ENCODE peak calls at places on chromosomes 5 and 9, in eight cellular contexts. X is activated CD8-positive, alpha-beta memory T cell treated with anti-CD3 and anti-CD28 coated beads, Interleukin-2, amount 50 U/mL, for 48 hours; K is neural crest cell; A is occipital lobe; Z is left lung; F is ecto neural progenitor cell; S is HuH-7.5; G is HEK293T. J is an unnamed sample.

GRCh38 chr9:113484258-113484730 is 20.8 kb downstream of the RGS3 start:
- DNase-seq in X (peak), K (no peak), A (no peak), Z (no peak), F (no peak), S (no peak), G (no peak), J (no peak)

GRCh38 chr9:136700309-136700708 is 12.1 kb upstream of the DIPK1B start:
- DNase-seq in X (no peak), K (no peak), A (no peak), Z (no peak), F (no peak), S (no peak), G (no peak), J (no peak)

GRCh38 chr5:37576496-37576895 is 197.4 kb downstream of the WDR70 start:
- DNase-seq in X (no peak), K (no peak), A (no peak), Z (no peak), F (no peak), S (no peak), G (no peak), J (no peak)

GRCh38 chr9:4106744-4107143 is 193.1 kb downstream of the GLIS3 start:
- DNase-seq in X (no peak), K (no peak), A (no peak), Z (no peak), F (no peak), S (no peak), G (no peak), J (peak)

GRCh38 chr5:111735829-111736228 is 21.2 kb downstream of the NREP start:
- DNase-seq in X (no peak), K (no peak), A (no peak), Z (peak), F (no peak), S (no peak), G (no peak), J (peak)

GRCh38 chr5:138663009-138663408 is 87.8 kb upstream of the HSPA9 start:
- DNase-seq in X (peak), K (no peak), A (no peak), Z (no peak), F (no peak), S (no peak), G (no peak), J (peak)

GRCh38 chr5:140073296-140073695 is 30.2 kb upstream of the NRG2 start:
- DNase-seq in X (no peak), K (no peak), A (no peak), Z (no peak), F (no peak), S (no peak), G (no peak), J (no peak)

GRCh38 chr9:120715331-120715924 is 1.2 kb upstream of the MEGF9 start:
- DNase-seq in X (no peak), K (peak), A (no peak), Z (peak), F (peak), S (no peak), G (no peak), J (no peak)

GRCh38 chr9:114830546-114830945 is 24.7 kb upstream of the TNFSF15 start:
- DNase-seq in X (no peak), K (no peak), A (no peak), Z (no peak), F (no peak), S (no peak), G (no peak), J (peak)

GRCh38 chr9:134475051-134475790 is 149.0 kb downstream of the RXRA start:
- DNase-seq in X (peak), K (no peak), A (no peak), Z (peak), F (peak), S (no peak), G (no peak), J (no peak)

GRCh38 chr9:35681341-35682002 is 7.7 kb downstream of the CA9 start:
- DNase-seq in X (no peak), K (no peak), A (no peak), Z (no peak), F (no peak), S (no peak), G (no peak), J (no peak)

GRCh38 chr5:89981006-89981405 is 428.6 kb downstream of the CETN3 start:
- DNase-seq in X (no peak), K (no peak), A (no peak), Z (no peak), F (no peak), S (no peak), G (no peak), J (no peak)

GRCh38 chr9:33517373-33517772 is 6.7 kb upstream of the ANKRD18B start:
- DNase-seq in X (no peak), K (no peak), A (no peak), Z (no peak), F (no peak), S (no peak), G (peak), J (peak)

GRCh38 chr5:134141346-134142050 is 27.0 kb downstream of the TCF7 start:
- DNase-seq in X (no peak), K (no peak), A (no peak), Z (peak), F (peak), S (no peak), G (no peak), J (peak)

GRCh38 chr9:35726876-35727438 is 5.0 kb downstream of the TLN1 start:
- DNase-seq in X (no peak), K (no peak), A (peak), Z (no peak), F (no peak), S (no peak), G (no peak), J (peak)

GRCh38 chr9:127308559-127309429 is 44.2 kb downstream of the GARNL3 start:
- DNase-seq in X (no peak), K (no peak), A (no peak), Z (no peak), F (no peak), S (no peak), G (no peak), J (no peak)

GRCh38 chr5:14967166-14967565 is 95.6 kb upstream of the ANKH start:
- DNase-seq in X (no peak), K (no peak), A (no peak), Z (no peak), F (no peak), S (no peak), G (no peak), J (no peak)

GRCh38 chr9:82810902-82811301 is 252.0 kb downstream of the RASEF start:
- DNase-seq in X (no peak), K (no peak), A (no peak), Z (no peak), F (no peak), S (no peak), G (no peak), J (peak)

GRCh38 chr9:21528123-21528808 is 46.2 kb upstream of the IFNE start:
- DNase-seq in X (no peak), K (no peak), A (no peak), Z (no peak), F (no peak), S (no peak), G (no peak), J (no peak)

GRCh38 chr5:116209166-116209565 is 124.3 kb downstream of the COMMD10 start:
- DNase-seq in X (no peak), K (no peak), A (no peak), Z (no peak), F (no peak), S (no peak), G (no peak), J (no peak)

GRCh38 chr9:121498150-121498486 is 1.5 kb downstream of the GGTA1 start:
- DNase-seq in X (peak), K (peak), A (no peak), Z (peak), F (peak), S (peak), G (peak), J (peak)

GRCh38 chr9:91197232-91198181 is 164.2 kb downstream of the AUH start:
- DNase-seq in X (no peak), K (no peak), A (peak), Z (peak), F (no peak), S (peak), G (no peak), J (peak)

GRCh38 chr5:94690778-94691177 is 72.3 kb downstream of the SLF1 start:
- DNase-seq in X (no peak), K (no peak), A (no peak), Z (no peak), F (no peak), S (no peak), G (no peak), J (no peak)

GRCh38 chr9:91032056-91032455 is 230.4 kb downstream of the SYK start:
- DNase-seq in X (peak), K (no peak), A (no peak), Z (no peak), F (no peak), S (no peak), G (no peak), J (no peak)

GRCh38 chr5:153632748-153633290 is 142.3 kb downstream of the GRIA1 start:
- DNase-seq in X (no peak), K (no peak), A (no peak), Z (no peak), F (no peak), S (no peak), G (no peak), J (no peak)

GRCh38 chr5:56734066-56734766 is 81.1 kb upstream of the MAP3K1 start:
- DNase-seq in X (no peak), K (no peak), A (no peak), Z (no peak), F (no peak), S (no peak), G (no peak), J (no peak)

GRCh38 chr5:138789771-138790242 is 36.6 kb downstream of the CTNNA1 start:
- DNase-seq in X (no peak), K (no peak), A (no peak), Z (no peak), F (no peak), S (peak), G (peak), J (peak)

J was measured in mammary epithelial cell.